ENCODE peak calls at places on chromosomes 11 and 22, in ten cellular contexts. Y is heart right ventricle; J is AG04449; E is HepG2; Z is CD8-positive, alpha-beta T cell; N is right atrium auricular region; U is AG04450; F is WERI-Rb-1; R is A549; Q is neural progenitor cell. L is an unnamed sample.

GRCh38 chr11:130601141-130601540 is 152.7 kb downstream of the ADAMTS15 start:
- DNase-seq in Y (peak; percentile 72), J (no peak), E (no peak), Z (no peak), N (peak; percentile 91), U (no peak), F (peak; percentile 51), R (no peak), Q (peak; percentile 29), L (peak; percentile 76)

GRCh38 chr11:70064011-70064725 is 13.9 kb upstream of the ANO1 start:
- DNase-seq in Y (no peak), J (no peak), E (no peak), Z (no peak), N (peak; percentile 26), U (no peak), F (no peak), R (no peak), Q (no peak), L (no peak)

GRCh38 chr11:27532652-27533325 is 26.2 kb upstream of the LIN7C start:
- DNase-seq in Y (no peak), J (no peak), E (no peak), Z (no peak), N (no peak), U (no peak), F (no peak), R (no peak), Q (no peak), L (peak; percentile 7)

GRCh38 chr22:34877506-34877905 is 188.5 kb upstream of the ISX start:
- DNase-seq in Y (no peak), J (no peak), E (no peak), Z (no peak), N (no peak), U (no peak), F (no peak), R (no peak), Q (no peak), L (no peak)

GRCh38 chr11:91922846-91923245 is 301.8 kb upstream of the FAT3 start:
- DNase-seq in Y (no peak), J (no peak), E (no peak), Z (no peak), N (no peak), U (no peak), F (no peak), R (no peak), Q (no peak), L (no peak)

GRCh38 chr11:12761029-12761428 is 86.8 kb downstream of the TEAD1 start:
- DNase-seq in Y (no peak), J (no peak), E (no peak), Z (no peak), N (no peak), U (peak; percentile 18), F (no peak), R (no peak), Q (no peak), L (peak; percentile 62)

GRCh38 chr22:45007247-45007945 is 2.4 kb downstream of the PHF21B start:
- DNase-seq in Y (peak; percentile 27), J (no peak), E (no peak), Z (no peak), N (no peak), U (no peak), F (peak; percentile 87), R (peak; percentile 18), Q (peak; percentile 96), L (no peak)

GRCh38 chr22:49154433-49154832 is 673.2 kb downstream of the BRD1 start:
- DNase-seq in Y (no peak), J (no peak), E (no peak), Z (no peak), N (no peak), U (no peak), F (no peak), R (no peak), Q (no peak), L (no peak)

GRCh38 chr22:19884954-19885751 is 30.5 kb upstream of the GNB1L start:
- DNase-seq in Y (no peak), J (no peak), E (no peak), Z (no peak), N (no peak), U (no peak), F (no peak), R (no peak), Q (no peak), L (no peak)

GRCh38 chr11:73652046-73652730 is 5.8 kb downstream of the PLEKHB1 start:
- DNase-seq in Y (peak; percentile 36), J (no peak), E (peak; percentile 97), Z (no peak), N (no peak), U (no peak), F (no peak), R (no peak), Q (peak; percentile 92), L (peak; percentile 47)

GRCh38 chr22:24995649-24996180 is 43.2 kb downstream of the KIAA1671 start:
- DNase-seq in Y (no peak), J (no peak), E (no peak), Z (no peak), N (no peak), U (no peak), F (no peak), R (no peak), Q (no peak), L (no peak)

GRCh38 chr11:10294289-10294953 is 402 bp upstream of the SBF2 start:
- DNase-seq in Y (peak; percentile 48), J (no peak), E (no peak), Z (no peak), N (no peak), U (no peak), F (peak; percentile 17), R (peak; percentile 41), Q (peak; percentile 59), L (peak; percentile 84)

GRCh38 chr11:16859651-16860050 is 121.2 kb downstream of the C11orf58 start:
- DNase-seq in Y (no peak), J (no peak), E (no peak), Z (no peak), N (no peak), U (no peak), F (no peak), R (no peak), Q (no peak), L (no peak)

GRCh38 chr22:37383342-37383741 is 43.9 kb downstream of the ELFN2 start:
- DNase-seq in Y (no peak), J (no peak), E (no peak), Z (no peak), N (no peak), U (no peak), F (no peak), R (no peak), Q (no peak), L (no peak)

GRCh38 chr22:27113211-27114030 is 456.0 kb downstream of the MIAT start:
- DNase-seq in Y (peak; percentile 50), J (peak; percentile 88), E (peak; percentile 63), Z (no peak), N (peak; percentile 95), U (no peak), F (no peak), R (peak; percentile 65), Q (no peak), L (peak; percentile 96)

GRCh38 chr11:8720376-8720775 is 37.8 kb downstream of the RPL27A start:
- DNase-seq in Y (no peak), J (no peak), E (no peak), Z (no peak), N (no peak), U (no peak), F (no peak), R (no peak), Q (no peak), L (no peak)

GRCh38 chr11:57815877-57816276 is 54.3 kb downstream of the CTNND1 start:
- DNase-seq in Y (no peak), J (no peak), E (no peak), Z (no peak), N (no peak), U (no peak), F (peak; percentile 34), R (no peak), Q (no peak), L (no peak)

GRCh38 chr22:41197046-41197807 is 7.9 kb upstream of the L3MBTL2 start:
- DNase-seq in Y (peak; percentile 84), J (no peak), E (peak; percentile 56), Z (peak; percentile 75), N (peak; percentile 69), U (no peak), F (peak; percentile 90), R (peak; percentile 68), Q (peak; percentile 93), L (peak; percentile 47)
- TF ChIP-seq CTCF in Y (peak; percentile 11), J (peak; percentile 28), E (peak; percentile 35), Z (no peak), N (no peak), U (peak; percentile 17), F (no peak), R (peak; percentile 24), Q (no peak), L (no peak)

DNA sequence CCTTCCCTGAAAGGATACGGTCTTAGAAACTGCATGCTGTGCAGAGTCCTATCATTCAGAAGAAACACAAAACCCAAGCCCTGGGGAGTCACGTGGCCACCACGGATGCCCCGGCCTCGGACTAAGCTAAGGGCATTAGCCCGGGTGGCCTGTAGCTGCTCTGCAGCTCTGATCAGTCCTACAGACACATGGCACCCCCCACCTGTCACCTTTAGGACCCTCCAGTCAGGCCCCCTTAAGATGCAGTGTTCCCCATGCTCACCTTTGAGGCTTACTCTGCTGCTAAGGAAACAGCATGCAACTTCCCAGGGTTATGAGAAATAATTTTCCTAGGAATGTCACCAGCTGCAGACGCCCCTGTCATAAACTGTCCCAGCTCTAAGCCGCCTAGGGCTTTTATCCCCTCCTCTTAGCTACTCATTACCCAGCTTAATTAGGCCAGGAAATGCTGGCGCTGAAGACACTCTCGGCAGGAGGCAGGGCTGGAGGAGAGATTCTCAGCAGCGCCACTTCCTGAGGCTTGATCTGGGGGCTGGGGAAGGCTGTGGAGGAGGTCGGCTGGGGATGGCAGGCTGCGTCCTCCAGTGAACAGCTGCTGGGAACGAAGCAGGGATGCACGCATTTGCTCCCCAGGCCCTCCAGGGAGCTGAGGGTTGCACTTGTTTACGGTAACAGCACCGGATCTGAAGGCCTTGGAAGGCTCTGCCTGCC is 47.2 kb upstream of the ADA2 start:
- DNase-seq in Y (peak; percentile 66), J (no peak), E (no peak), Z (no peak), N (no peak), U (no peak), F (peak; percentile 89), R (no peak), Q (peak; percentile 92), L (no peak)
- H3K4me3 ChIP-seq in Y (no peak overlapping the region), J (no peak overlapping the region), E (no peak overlapping the region), Z (no peak overlapping the region), N (no peak overlapping the region), U (no peak overlapping the region), F (peak overlapping the region; percentile 14), R (no peak overlapping the region), Q (peak overlapping the region; percentile 25), L (no peak overlapping the region)

DNA sequence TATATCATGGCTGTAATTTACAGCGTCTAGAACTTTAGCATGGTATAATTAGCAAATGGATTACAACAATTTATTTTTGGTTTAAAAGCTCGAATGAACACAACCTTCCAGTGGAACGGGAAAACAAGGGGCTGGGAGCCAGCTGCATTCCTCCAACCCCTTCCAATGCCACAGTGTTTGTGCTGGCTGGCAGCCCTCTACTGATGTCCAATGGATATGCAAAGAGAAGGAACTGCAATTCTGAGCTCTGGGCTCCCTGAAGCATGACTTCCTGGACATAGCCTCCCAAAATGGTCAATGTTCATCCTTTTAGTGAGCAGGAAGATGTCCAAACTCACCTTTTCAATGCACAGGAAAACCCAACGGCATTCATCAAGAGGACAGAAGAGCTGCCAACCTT is 288.3 kb downstream of the TENM4 start:
- DNase-seq in Y (no peak), J (no peak), E (no peak), Z (no peak), N (no peak), U (no peak), F (no peak), R (no peak), Q (no peak), L (no peak)
- TF ChIP-seq CTCF in Y (no peak), J (no peak), E (no peak), Z (no peak), N (no peak), U (no peak), F (no peak), R (no peak), Q (no peak), L (no peak)

GRCh38 chr11:68128682-68129327 is 7.6 kb upstream of the CHKA start:
- DNase-seq in Y (peak; percentile 61), J (no peak), E (peak; percentile 76), Z (no peak), N (no peak), U (peak; percentile 33), F (peak; percentile 62), R (no peak), Q (no peak), L (peak; percentile 86)
- H3K4me3 ChIP-seq in Y (peak overlapping the region; percentile 64), J (peak overlapping the region; percentile 44), E (peak overlapping the region; percentile 62), Z (no peak overlapping the region), N (peak overlapping the region; percentile 63), U (peak overlapping the region; percentile 44), F (peak overlapping the region; percentile 58), R (no peak overlapping the region), Q (peak overlapping the region; percentile 46), L (peak overlapping the region; percentile 47)